ENCODE peak calls at places on chromosomes 12 and 14, in seven cellular contexts. F is astrocyte, P is PC-3, J is colonic mucosa, E is H1, B is mesendoderm, M is H9. L is an unnamed sample.

GRCh38 chr14:92513966-92514843 is 624 bp downstream of the RIN3 start:
- DNase-seq in F (peak), P (no peak), J (peak), E (no peak), B (peak), M (peak), L (no peak)

GRCh38 chr14:68780358-68781160 is 12.3 kb downstream of the ZFP36L1 start:
- DNase-seq in F (peak), P (peak), J (peak), E (no peak), B (peak), M (no peak), L (no peak)

GRCh38 chr12:76199808-76200207 is 115.3 kb upstream of the NAP1L1 start:
- DNase-seq in F (peak), P (no peak), J (no peak), E (no peak), B (no peak), M (no peak), L (no peak)

GRCh38 chr14:90475298-90475697 is 78.5 kb downstream of the CALM1 start:
- DNase-seq in F (no peak), P (no peak), J (no peak), E (no peak), B (no peak), M (no peak), L (no peak)

GRCh38 chr12:131990980-131991305 is 41.2 kb downstream of the EP400 start:
- DNase-seq in F (no peak), P (no peak), J (no peak), E (no peak), B (no peak), M (no peak), L (no peak)

GRCh38 chr12:70364695-70365397 is 1.2 kb upstream of the KCNMB4 start:
- DNase-seq in F (no peak), P (no peak), J (peak), E (no peak), B (no peak), M (no peak), L (no peak)

GRCh38 chr12:65823481-65824313 is 586 bp upstream of the HMGA2 start:
- DNase-seq in F (peak), P (peak), J (peak), E (no peak), B (peak), M (peak), L (no peak)

GRCh38 chr12:124464062-124464461 is 103.3 kb downstream of the NCOR2 start:
- DNase-seq in F (no peak), P (no peak), J (no peak), E (no peak), B (no peak), M (no peak), L (no peak)

GRCh38 chr14:101008196-101008595 is 104.7 kb upstream of the RTL1 start:
- DNase-seq in F (no peak), P (no peak), J (no peak), E (no peak), B (no peak), M (peak), L (no peak)

GRCh38 chr12:45730842-45731336 is 1.4 kb downstream of the ARID2 start:
- DNase-seq in F (peak), P (peak), J (peak), E (no peak), B (peak), M (no peak), L (no peak)

GRCh38 chr12:92402415-92402814 is 256.8 kb upstream of the BTG1 start:
- DNase-seq in F (no peak), P (no peak), J (no peak), E (no peak), B (no peak), M (no peak), L (no peak)

GRCh38 chr12:92404921-92405320 is 259.3 kb upstream of the BTG1 start:
- DNase-seq in F (no peak), P (no peak), J (no peak), E (no peak), B (no peak), M (no peak), L (no peak)

GRCh38 chr12:92403210-92404175 is 257.8 kb upstream of the BTG1 start:
- DNase-seq in F (no peak), P (no peak), J (peak), E (no peak), B (peak), M (no peak), L (no peak)

GRCh38 chr12:92408072-92408900 is 262.6 kb upstream of the BTG1 start:
- DNase-seq in F (no peak), P (peak), J (peak), E (peak), B (peak), M (peak), L (no peak)

DNA sequence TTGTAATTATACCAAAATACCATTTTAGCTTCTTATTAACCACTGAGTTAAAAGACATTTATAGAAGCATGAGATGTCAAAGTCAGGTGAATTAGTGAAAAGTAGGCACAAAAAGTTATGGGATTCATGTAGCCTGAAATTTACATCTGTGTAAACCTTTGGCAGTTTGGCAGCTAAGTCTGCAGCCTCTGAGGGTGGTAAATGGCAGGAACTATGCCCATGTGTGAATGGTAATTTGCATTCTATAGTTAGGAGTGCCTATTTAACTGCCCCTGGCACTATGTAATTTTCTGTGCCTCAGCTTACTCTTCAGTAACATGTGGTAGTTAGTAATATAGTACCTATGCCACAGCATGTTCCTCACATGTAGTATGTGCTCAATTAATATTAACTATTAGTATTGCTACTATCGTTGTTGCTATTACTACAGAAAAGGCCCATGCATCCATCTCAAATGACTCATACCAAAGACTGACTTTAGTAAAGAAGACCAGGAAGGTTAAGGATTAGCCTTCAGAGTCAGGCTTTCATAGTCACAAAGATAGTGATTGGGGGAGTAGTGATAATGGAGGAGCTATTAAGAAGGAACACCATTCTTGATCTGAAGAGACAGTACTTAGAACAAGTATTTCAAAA is 258.7 kb upstream of the BTG1 start:
- DNase-seq in F (no peak), P (no peak), J (no peak), E (no peak), B (no peak), M (no peak), L (no peak)
- H3K9ac ChIP-seq in F (no peak), P (no peak), J (no peak), E (no peak), B (no peak), M (no peak), L (no peak)

GRCh38 chr12:104579716-104580495 is 123.2 kb downstream of the CHST11 start:
- DNase-seq in F (peak), P (no peak), J (no peak), E (no peak), B (no peak), M (no peak), L (no peak)
- H3K9ac ChIP-seq in F (no peak), P (no peak), J (no peak), E (no peak), B (no peak), M (no peak), L (no peak)

GRCh38 chr14:77559381-77559780 is 57.1 kb downstream of the SPTLC2 start:
- DNase-seq in F (no peak), P (no peak), J (no peak), E (no peak), B (no peak), M (no peak), L (no peak)
- H3K9ac ChIP-seq in F (no peak), P (no peak), J (no peak), E (no peak), B (no peak), M (no peak), L (no peak)

GRCh38 chr14:22872833-22873520 is 1.4 kb downstream of the LRP10 start:
- DNase-seq in F (peak), P (no peak), J (no peak), E (no peak), B (no peak), M (no peak), L (no peak)

GRCh38 chr14:22866874-22867273 is 4.7 kb upstream of the LRP10 start:
- DNase-seq in F (no peak), P (no peak), J (no peak), E (no peak), B (no peak), M (no peak), L (no peak)

GRCh38 chr14:22871200-22871961 is at the start of gene LRP10:
- DNase-seq in F (peak), P (peak), J (peak), E (no peak), B (peak), M (peak), L (no peak)

GRCh38 chr14:22871962-22872832 is 657 bp downstream of the LRP10 start:
- DNase-seq in F (peak), P (peak), J (peak), E (no peak), B (peak), M (peak), L (no peak)

DNA sequence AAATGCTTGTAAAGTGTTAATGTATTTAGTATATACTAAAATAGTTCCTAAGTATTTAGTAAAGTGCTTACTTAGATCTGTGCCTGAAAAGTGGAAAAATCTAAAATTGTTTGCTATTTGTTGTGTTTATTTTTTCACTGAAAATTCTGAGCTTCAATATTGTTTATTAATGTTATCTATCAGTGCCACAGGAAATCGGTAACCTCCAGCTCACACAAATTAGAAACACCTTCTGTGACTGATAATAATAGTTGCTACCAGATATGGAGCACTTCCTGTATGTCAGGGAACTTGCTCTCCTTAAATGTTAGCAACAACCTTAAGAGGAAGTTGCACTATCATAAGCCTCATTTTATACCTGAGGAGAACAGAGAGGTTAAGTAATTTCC is 735 bp upstream of the LRP10 start:
- DNase-seq in F (no peak), P (no peak), J (no peak), E (no peak), B (no peak), M (no peak), L (no peak)
- H3K9ac ChIP-seq in F (peak), P (peak), J (peak), E (no peak), B (no peak), M (no peak), L (peak)

DNA sequence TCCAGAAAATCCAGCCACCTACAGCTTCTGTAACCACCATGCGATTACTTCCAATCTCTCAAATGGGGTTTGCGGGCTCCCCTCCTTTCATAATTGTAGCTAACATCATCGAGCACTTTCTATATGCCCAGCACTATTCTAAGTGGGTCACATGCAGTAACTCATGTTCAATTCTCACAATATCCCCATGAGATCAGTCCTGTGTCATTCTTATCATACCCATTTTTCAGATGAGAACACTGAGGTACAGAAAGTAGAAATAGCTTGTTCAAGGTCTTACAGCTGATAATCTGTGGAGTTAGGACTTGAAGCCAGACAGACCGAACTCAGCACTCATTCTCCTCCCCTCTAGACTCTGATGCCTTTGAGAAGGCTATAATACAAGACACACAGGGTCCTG is 74.9 kb downstream of the EID3 start:
- DNase-seq in F (no peak), P (no peak), J (no peak), E (no peak), B (no peak), M (no peak), L (no peak)
- H3K9ac ChIP-seq in F (no peak), P (no peak), J (no peak), E (no peak), B (no peak), M (no peak), L (no peak)

GRCh38 chr12:54033980-54034783 is 1.3 kb downstream of the HOXC5 start:
- DNase-seq in F (no peak), P (no peak), J (no peak), E (no peak), B (no peak), M (no peak), L (no peak)
- H3K9ac ChIP-seq in F (no peak), P (no peak), J (no peak), E (no peak), B (no peak), M (no peak), L (peak)

L was measured in keratinocyte.